ENCODE peak calls at places on chromosomes 12 and 14, in six cellular contexts. Z is endodermal cell, G is fibroblast of the aortic adventitia, O is upper lobe of right lung, I is progenitor cell of endocrine pancreas, M is HFFc6. F is an unnamed sample.
A peak's percentile ranks its signal among the peaks of the same experiment; 100 is the strongest.

GRCh38 chr14:69483765-69484443 is 624 bp upstream of the PLEKHD1 start:
- DNase-seq in M (no peak), I (peak; percentile 16), Z (no peak), G (peak; percentile 21), O (peak; percentile 73), F (no peak)

GRCh38 chr12:45779936-45780335 is 50.4 kb downstream of the ARID2 start:
- DNase-seq in G (no peak), Z (no peak), M (no peak), I (no peak), O (no peak), F (no peak)

GRCh38 chr12:40197590-40197989 is 27.2 kb upstream of the LRRK2 start:
- DNase-seq in I (no peak), Z (no peak), M (no peak), G (no peak), O (no peak), F (no peak)

GRCh38 chr14:88765130-88765529 is 27.6 kb downstream of the EML5 start:
- DNase-seq in I (no peak), O (no peak), M (peak; percentile 69), G (peak; percentile 2), Z (no peak), F (no peak)

GRCh38 chr12:55718020-55718419 is 2.2 kb upstream of the RDH5 start:
- DNase-seq in O (no peak), Z (peak; percentile 75), M (no peak), I (no peak), G (no peak), F (no peak)

GRCh38 chr12:100554608-100555077 is 18.8 kb upstream of the GAS2L3 start:
- DNase-seq in Z (peak; percentile 72), G (peak; percentile 94), O (no peak), I (peak; percentile 27), M (peak; percentile 90), F (peak; percentile 59)

GRCh38 chr12:28114488-28114887 is 75.8 kb upstream of the CCDC91 start:
- DNase-seq in G (no peak), I (no peak), M (peak; percentile 24), O (no peak), Z (no peak), F (no peak)

GRCh38 chr14:24334431-24335271 is at the start of gene ADCY4:
- DNase-seq in O (no peak), M (no peak), I (no peak), G (no peak), Z (peak; percentile 72), F (no peak)

GRCh38 chr12:2844786-2845185 is 10.0 kb upstream of the NRIP2 start:
- DNase-seq in Z (no peak), G (no peak), O (no peak), I (no peak), M (no peak), F (no peak)

GRCh38 chr14:50985124-50985815 is 41.0 kb upstream of the PYGL start:
- DNase-seq in I (no peak), G (peak; percentile 11), M (no peak), O (no peak), Z (no peak), F (no peak)

GRCh38 chr14:77660754-77661153 is 44.3 kb upstream of the SPTLC2 start:
- DNase-seq in O (no peak), M (no peak), Z (no peak), G (no peak), I (no peak), F (no peak)

GRCh38 chr12:132407525-132407924 is 78.1 kb upstream of the GALNT9 start:
- DNase-seq in G (no peak), I (no peak), Z (no peak), O (no peak), M (no peak), F (no peak)

GRCh38 chr12:43063642-43064041 is 474.1 kb upstream of the PRICKLE1 start:
- DNase-seq in I (no peak), G (peak; percentile 78), O (no peak), M (no peak), Z (no peak), F (peak; percentile 32)

GRCh38 chr14:79543966-79544365 is 667.3 kb downstream of the DIO2 start:
- DNase-seq in Z (peak; percentile 83), O (no peak), G (peak; percentile 22), I (no peak), M (peak; percentile 18), F (no peak)

GRCh38 chr14:64218344-64219240 is 75.6 kb downstream of the ESR2 start:
- DNase-seq in O (no peak), M (no peak), Z (no peak), I (no peak), G (peak; percentile 20), F (no peak)

GRCh38 chr12:47388712-47389111 is 309.0 kb upstream of the AMIGO2 start:
- DNase-seq in I (no peak), M (no peak), O (no peak), G (no peak), Z (peak; percentile 64), F (no peak)

GRCh38 chr12:53327435-53328042 is 6.1 kb upstream of the AAAS start:
- DNase-seq in M (no peak), G (peak; percentile 33), I (no peak), O (no peak), Z (no peak), F (no peak)

GRCh38 chr12:123491056-123491455 is 33.1 kb downstream of the SNRNP35 start:
- DNase-seq in I (no peak), M (no peak), Z (no peak), G (no peak), O (no peak), F (no peak)

GRCh38 chr12:29163146-29163545 is 14.1 kb downstream of the FAR2 start:
- DNase-seq in Z (no peak), G (no peak), O (no peak), M (no peak), I (no peak), F (no peak)

GRCh38 chr12:62261876-62262275 is 1.7 kb downstream of the USP15 start:
- DNase-seq in O (no peak), I (no peak), M (no peak), Z (no peak), G (no peak), F (no peak)

GRCh38 chr14:80973918-80974317 is 18.5 kb downstream of the TSHR start:
- DNase-seq in Z (no peak), M (no peak), I (no peak), O (no peak), G (no peak), F (no peak)

GRCh38 chr12:54988402-54989054 is 4.0 kb upstream of the TESPA1 start:
- DNase-seq in I (no peak), G (peak; percentile 16), M (peak; percentile 6), Z (no peak), O (peak; percentile 77), F (no peak)

DNA sequence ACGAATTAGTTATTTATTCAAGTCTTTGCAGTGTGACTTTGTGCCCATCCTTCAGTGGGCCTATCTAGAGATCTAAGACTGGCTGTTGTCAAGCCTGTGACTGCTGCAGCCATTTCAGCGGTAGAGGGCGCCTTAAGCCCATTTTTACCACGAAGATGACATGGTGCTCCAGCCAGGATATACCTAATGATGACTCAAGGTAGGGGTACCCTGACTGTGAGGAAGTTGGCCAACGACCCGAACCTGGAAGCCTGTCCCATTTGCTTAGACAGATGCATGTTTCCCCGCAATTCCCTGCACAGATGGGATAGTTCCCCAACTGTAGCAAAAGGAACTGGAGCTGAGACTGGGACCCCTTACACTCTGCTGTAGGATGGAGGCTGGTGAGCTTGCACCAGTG is 41.3 kb downstream of the RAB3IP start:
- DNase-seq in I (no peak), M (peak; percentile 27), G (peak; percentile 34), Z (peak; percentile 94), O (no peak), F (no peak)
- TF ChIP-seq CTCF in I (peak; percentile 27), M (peak; percentile 73), G (peak; percentile 60), Z (peak; percentile 83), O (peak; percentile 17), F (peak; percentile 39)

DNA sequence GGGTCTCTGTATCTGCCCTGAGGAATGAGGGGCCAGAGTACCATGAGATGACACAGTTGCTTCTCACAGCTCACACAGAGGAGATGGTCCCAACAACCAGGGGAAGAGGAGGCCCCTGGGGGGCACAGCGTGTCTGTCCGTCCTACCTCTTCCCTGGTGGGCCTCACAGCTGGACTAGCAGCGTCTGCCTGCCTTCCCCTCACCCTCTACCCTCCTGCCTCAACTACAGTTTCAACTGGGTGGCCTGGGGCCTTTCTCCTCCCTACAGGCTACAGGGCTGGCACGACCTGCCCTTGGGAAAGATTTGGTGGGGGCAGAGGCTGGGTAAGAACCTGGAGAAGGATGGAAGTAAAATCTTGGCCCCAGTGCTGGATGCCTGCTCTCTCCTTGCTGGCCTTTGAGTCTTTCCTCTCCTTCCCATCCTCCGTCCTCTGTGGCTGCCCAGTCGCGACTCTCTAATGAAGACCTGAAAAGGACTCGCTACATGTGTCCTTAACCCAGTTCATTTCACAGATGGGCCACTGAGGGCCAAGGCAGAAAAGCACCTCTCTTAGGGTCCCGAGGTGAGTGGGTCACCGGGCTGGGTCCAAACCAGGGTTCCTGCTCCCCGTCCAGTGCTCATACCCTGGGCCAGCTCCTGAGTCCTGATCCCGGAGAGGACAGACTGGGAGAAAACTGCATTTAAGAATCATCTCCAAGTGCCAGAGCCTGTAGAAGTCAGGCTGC is 232.5 kb downstream of the BCL11B start:
- DNase-seq in I (no peak), Z (peak; percentile 30), M (no peak), G (no peak), O (no peak), F (no peak)
- TF ChIP-seq CTCF in I (no peak), Z (no peak), M (no peak), G (no peak), O (no peak), F (no peak)

DNA sequence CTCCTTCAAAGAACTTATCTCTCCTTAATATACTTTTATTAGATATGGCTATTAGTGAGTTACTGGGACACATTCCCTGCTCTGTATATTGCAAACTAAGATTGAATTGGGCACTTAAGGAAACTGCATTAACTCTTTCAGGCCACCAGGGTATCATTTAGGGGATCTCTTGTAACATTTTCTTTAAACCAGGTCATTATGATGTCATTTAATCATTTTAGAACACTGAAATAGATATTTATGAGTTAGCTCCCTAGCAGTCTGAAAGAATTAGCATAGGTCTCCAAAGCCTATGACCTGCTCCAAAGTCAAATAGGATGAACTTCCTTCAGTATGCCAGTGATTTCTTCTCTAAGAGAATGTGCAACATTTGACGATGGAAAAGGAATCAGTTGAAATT is 506.9 kb downstream of the FOXG1 start:
- DNase-seq in M (no peak), G (no peak), O (no peak), I (no peak), Z (no peak), F (no peak)
- TF ChIP-seq CTCF in M (peak; percentile 55), G (peak; percentile 2), O (no peak), I (peak; percentile 30), Z (peak; percentile 71), F (no peak)

GRCh38 chr12:119500209-119500608 is 93.4 kb upstream of the TMEM233 start:
- DNase-seq in M (no peak), O (no peak), G (no peak), I (no peak), Z (no peak), F (no peak)
- TF ChIP-seq CTCF in M (no peak), O (no peak), G (no peak), I (no peak), Z (peak; percentile 42), F (no peak)

GRCh38 chr12:76455582-76456345 is 103.8 kb downstream of the OSBPL8 start:
- DNase-seq in M (peak; percentile 92), I (no peak), G (peak; percentile 93), Z (no peak), O (no peak), F (peak; percentile 56)
- TF ChIP-seq CTCF in M (peak; percentile 86), I (peak; percentile 64), G (peak; percentile 63), Z (peak; percentile 84), O (peak; percentile 54), F (peak; percentile 62)

GRCh38 chr12:113120670-113121370 is 14.7 kb downstream of the RASAL1 start:
- DNase-seq in O (no peak), Z (no peak), M (no peak), I (no peak), G (no peak), F (no peak)
- TF ChIP-seq CTCF in O (no peak), Z (no peak), M (peak; percentile 6), I (no peak), G (no peak), F (no peak)